ENCODE peak calls at places on chromosomes 1 and 21, in five cellular contexts. C is left ventricle myocardium inferior, D is AG09309, X is GM12865, R is right lobe of liver. P is an unnamed sample.

GRCh38 chr1:30868833-30869435 is 39.6 kb downstream of the SDC3 start:
- DNase-seq in R (no peak), C (no peak), X (peak), D (no peak), P (no peak)

GRCh38 chr1:183070923-183071618 is 47.9 kb downstream of the LAMC1 start:
- DNase-seq in C (no peak), X (peak), R (no peak), D (no peak), P (no peak)

GRCh38 chr1:204520834-204521709 is 4.9 kb downstream of the MDM4 start:
- DNase-seq in X (peak), R (no peak), D (no peak), C (no peak), P (no peak)

GRCh38 chr1:240117202-240117769 is 25.6 kb downstream of the FMN2 start:
- DNase-seq in X (no peak), C (no peak), D (no peak), R (no peak), P (no peak)

GRCh38 chr21:17554619-17555472 is 42.0 kb downstream of the CXADR start:
- DNase-seq in C (no peak), D (no peak), R (no peak), X (no peak), P (no peak)

GRCh38 chr1:39996396-39997004 is 41.6 kb downstream of the MFSD2A start:
- DNase-seq in D (no peak), R (no peak), X (no peak), C (no peak), P (no peak)

GRCh38 chr1:108897865-108898720 is 21.3 kb downstream of the GPSM2 start:
- DNase-seq in R (no peak), C (no peak), X (peak), D (peak), P (peak)

GRCh38 chr1:167409183-167409582 is 109.1 kb downstream of the CD247 start:
- DNase-seq in R (no peak), C (no peak), X (peak), D (no peak), P (no peak)

GRCh38 chr1:60984066-60984799 is 98.1 kb upstream of the NFIA start:
- DNase-seq in C (peak), R (no peak), X (no peak), D (no peak), P (no peak)

GRCh38 chr1:181669209-181669608 is 185.9 kb downstream of the CACNA1E start:
- DNase-seq in R (no peak), C (no peak), X (no peak), D (no peak), P (no peak)

GRCh38 chr1:116762781-116763115 is 8.5 kb downstream of the CD2 start:
- DNase-seq in X (peak), D (no peak), C (no peak), R (no peak), P (no peak)

GRCh38 chr1:198220428-198220827 is 63.6 kb downstream of the NEK7 start:
- DNase-seq in R (no peak), X (no peak), D (peak), C (no peak), P (peak)

GRCh38 chr1:234486858-234487830 is 8.2 kb upstream of the TARBP1 start:
- DNase-seq in C (no peak), D (no peak), X (peak), R (no peak), P (peak)

GRCh38 chr1:65108025-65108692 is 39.8 kb upstream of the AK4 start:
- DNase-seq in X (no peak), C (no peak), R (no peak), D (no peak), P (no peak)

DNA sequence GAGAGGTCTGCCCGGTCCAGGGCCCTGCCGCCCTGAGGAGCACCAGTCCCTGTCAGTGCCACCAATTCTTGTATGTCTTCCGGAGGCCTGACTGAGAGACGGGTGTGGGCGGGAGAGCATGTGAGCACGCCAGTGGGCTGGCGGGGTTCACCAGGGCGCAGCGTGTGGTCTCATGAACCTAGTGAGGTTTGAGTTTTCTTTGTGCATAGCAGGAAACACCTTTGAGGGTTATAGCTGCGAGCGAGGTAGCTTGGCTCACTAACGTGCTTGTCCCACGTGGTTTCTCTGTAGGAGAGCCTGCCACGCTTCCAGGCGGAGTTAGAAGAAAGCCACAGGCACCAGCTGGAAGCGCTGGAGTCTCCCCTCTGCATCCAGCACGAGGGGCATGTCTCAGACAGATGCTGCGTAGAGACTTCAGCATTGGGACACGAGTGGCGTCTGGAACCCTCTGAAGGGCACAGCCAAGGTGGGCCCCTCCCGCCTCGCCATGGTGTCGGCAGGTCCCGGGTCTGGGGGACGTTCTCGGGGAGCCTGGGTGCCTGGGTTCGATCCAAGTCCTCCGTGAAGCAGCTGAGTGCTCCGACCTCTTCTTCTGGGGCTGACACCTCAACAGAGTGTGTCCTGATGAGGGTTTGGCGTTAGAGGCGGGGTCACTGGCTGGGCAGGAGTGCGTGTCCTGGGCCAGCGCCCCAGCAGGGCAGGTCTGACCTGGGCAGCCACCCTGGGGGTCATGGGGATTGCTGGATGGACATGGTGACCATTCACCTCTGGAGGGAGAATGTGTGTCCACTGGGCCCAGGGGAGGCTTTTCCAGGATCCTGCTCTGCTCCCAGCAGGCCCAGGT is 31.4 kb downstream of the PCNT start:
- DNase-seq in X (no peak), R (no peak), D (no peak), C (no peak), P (no peak)
- H3K4me3 ChIP-seq in X (no peak), R (no peak), D (no peak), C (no peak), P (no peak)

GRCh38 chr1:155079487-155080249 is 1.0 kb downstream of the EFNA3 start:
- DNase-seq in R (peak), X (no peak), D (no peak), C (no peak), P (no peak)

GRCh38 chr1:155077758-155078495 is 710 bp upstream of the EFNA3 start:
- DNase-seq in R (no peak), D (no peak), X (no peak), C (no peak), P (no peak)

GRCh38 chr1:155078496-155079209 is at the start of gene EFNA3:
- DNase-seq in D (no peak), R (peak), X (peak), C (peak), P (no peak)

GRCh38 chr1:155080250-155081228 is 1.9 kb downstream of the EFNA3 start:
- DNase-seq in D (no peak), R (peak), C (no peak), X (no peak), P (no peak)

DNA sequence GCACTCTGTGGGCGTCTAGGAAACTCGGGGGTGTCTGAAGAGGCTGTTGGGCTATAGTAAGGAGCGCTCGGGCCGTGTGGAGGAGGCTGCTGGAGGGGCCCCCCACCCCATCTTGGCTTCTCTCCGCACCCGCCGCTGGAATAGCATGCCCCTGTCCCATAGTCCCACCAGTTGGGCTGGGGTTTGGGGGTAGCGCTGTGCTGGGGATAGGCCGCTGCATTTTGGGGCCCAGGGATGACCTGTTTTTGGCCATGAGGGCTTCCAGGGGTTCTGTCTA is 511 bp downstream of the EFNA3 start:
- DNase-seq in C (no peak), D (no peak), R (no peak), X (no peak), P (no peak)
- H3K4me3 ChIP-seq in C (peak), D (peak), R (peak), X (peak), P (peak)

GRCh38 chr1:218377143-218377660 is 32.1 kb downstream of the TGFB2 start:
- DNase-seq in R (no peak), X (peak), D (peak), C (no peak), P (peak)
- H3K4me3 ChIP-seq in R (no peak), X (no peak), D (no peak), C (no peak), P (no peak)

DNA sequence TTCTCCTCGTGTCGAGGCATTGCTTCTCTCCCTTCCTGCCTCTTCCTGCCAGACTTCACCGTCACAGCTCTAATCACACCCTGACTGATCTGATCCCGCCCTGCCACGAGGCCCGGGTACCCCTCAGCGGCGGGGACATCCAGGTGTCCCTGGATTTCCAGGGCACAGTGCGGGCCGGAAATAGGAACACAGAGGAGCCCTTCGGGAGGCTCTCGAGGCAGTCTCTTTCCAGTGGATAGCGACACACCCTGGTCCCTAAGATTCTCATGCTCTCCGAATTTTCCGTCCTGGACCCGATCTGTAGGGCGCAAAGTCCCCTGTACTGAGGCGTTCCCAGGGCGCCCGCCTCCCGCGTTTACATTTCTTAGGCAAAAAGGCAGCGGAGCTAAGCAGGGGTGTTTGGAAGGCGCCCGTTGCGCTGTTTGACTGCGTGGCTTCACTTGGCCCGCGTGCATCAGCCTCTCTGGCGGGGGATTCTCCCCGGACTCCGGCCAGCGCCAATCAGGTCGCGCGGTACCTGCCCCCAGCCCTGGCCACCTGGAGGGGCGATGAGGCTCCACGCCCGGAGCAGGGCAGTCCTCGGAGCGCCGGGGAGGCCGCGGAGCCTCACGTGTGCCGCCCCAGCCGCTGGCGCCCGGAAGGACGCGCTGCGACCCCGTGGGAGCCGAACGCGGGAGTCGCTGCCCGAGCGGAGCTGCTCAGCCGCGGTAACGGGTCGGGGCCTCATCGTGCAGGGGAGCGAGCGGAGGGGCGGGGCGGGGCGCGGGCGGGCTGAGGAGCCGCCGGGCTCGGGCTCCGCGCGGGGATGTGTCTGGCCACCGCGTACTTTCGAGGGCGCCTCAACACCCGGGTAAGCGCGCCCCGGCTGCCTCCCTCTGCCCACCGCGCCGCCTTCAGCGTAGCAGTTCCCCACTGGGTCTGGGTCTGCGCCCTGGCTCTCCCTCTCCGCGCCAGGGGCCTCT is at the start of gene FAM163A:
- DNase-seq in D (no peak), R (no peak), X (no peak), C (no peak), P (no peak)
- H3K4me3 ChIP-seq in D (no peak), R (no peak), X (no peak), C (peak), P (no peak)